ENCODE peak calls at places on chromosomes 16 and 17, in four cellular contexts. J, Z, R and P are unnamed samples.

GRCh38 chr17:80586464-80587228 is 42.0 kb downstream of the RPTOR start:
- DNase-seq in Z (no peak), R (no peak), J (no peak), P (no peak)

GRCh38 chr16:12801511-12802042 is 2.1 kb downstream of the CPPED1 start:
- DNase-seq in R (no peak), J (no peak), Z (no peak), P (peak; percentile 68)

GRCh38 chr16:85412911-85413520 is 200.1 kb upstream of the GSE1 start:
- DNase-seq in Z (no peak), R (peak; percentile 37), J (no peak), P (no peak)

GRCh38 chr16:56657555-56658430 is at the start of gene MT1F:
- DNase-seq in J (peak; percentile 87), R (peak; percentile 97), Z (peak; percentile 36), P (peak; percentile 25)

GRCh38 chr17:4663711-4664110 is 22.2 kb upstream of the ALOX15 start:
- DNase-seq in J (no peak), R (no peak), Z (no peak), P (no peak)

GRCh38 chr16:57091200-57091989 is 988 bp upstream of the CPNE2 start:
- DNase-seq in R (peak; percentile 68), J (no peak), Z (no peak), P (no peak)

GRCh38 chr16:82671743-82672142 is 45.0 kb downstream of the CDH13 start:
- DNase-seq in R (no peak), Z (no peak), J (peak; percentile 55), P (no peak)

GRCh38 chr17:61053469-61053868 is 346.2 kb upstream of the TBX2 start:
- DNase-seq in Z (no peak), J (no peak), R (no peak), P (no peak)

GRCh38 chr16:29756654-29757053 is 10.9 kb upstream of the C16orf54 start:
- DNase-seq in Z (no peak), J (no peak), R (no peak), P (no peak)

GRCh38 chr17:4232168-4232813 is 31.5 kb downstream of the ANKFY1 start:
- DNase-seq in R (no peak), Z (no peak), J (no peak), P (no peak)

GRCh38 chr16:15739940-15740339 is 89.9 kb downstream of the NDE1 start:
- DNase-seq in R (no peak), J (no peak), Z (no peak), P (no peak)

GRCh38 chr17:57215317-57215716 is 41.0 kb upstream of the MSI2 start:
- DNase-seq in R (no peak), Z (no peak), J (no peak), P (no peak)

GRCh38 chr16:11139624-11140375 is 116.2 kb downstream of the SOCS1 start:
- DNase-seq in J (no peak), R (no peak), Z (no peak), P (no peak)

GRCh38 chr16:68377667-68378420 is 67.0 kb downstream of the PRMT7 start:
- DNase-seq in R (peak; percentile 25), J (no peak), Z (no peak), P (no peak)

GRCh38 chr16:14364386-14365199 is 265.5 kb downstream of the PARN start:
- DNase-seq in R (no peak), Z (no peak), J (no peak), P (no peak)

GRCh38 chr17:39668141-39668924 is at the start of gene PNMT:
- DNase-seq in R (peak; percentile 80), J (peak; percentile 87), Z (peak; percentile 70), P (peak; percentile 69)

GRCh38 chr16:85657267-85657650 is 31.5 kb downstream of the GINS2 start:
- DNase-seq in R (peak; percentile 45), J (no peak), Z (no peak), P (no peak)

GRCh38 chr16:76108460-76108859 is 168.7 kb upstream of the CNTNAP4 start:
- DNase-seq in J (no peak), R (no peak), Z (no peak), P (no peak)

GRCh38 chr17:60361889-60362288 is 30.0 kb downstream of the USP32 start:
- DNase-seq in J (no peak), R (no peak), Z (no peak), P (no peak)

GRCh38 chr17:14352139-14352538 is 51.3 kb downstream of the HS3ST3B1 start:
- DNase-seq in R (no peak), J (no peak), Z (no peak), P (no peak)

GRCh38 chr16:11575223-11575589 is 11.5 kb downstream of the LITAF start:
- DNase-seq in R (no peak), Z (no peak), J (no peak), P (no peak)

GRCh38 chr17:65531508-65532431 is 29.7 kb downstream of the AXIN2 start:
- DNase-seq in Z (no peak), R (no peak), J (no peak), P (no peak)

GRCh38 chr16:74922150-74923138 is 62.5 kb downstream of the WDR59 start:
- DNase-seq in R (no peak), J (no peak), Z (no peak), P (no peak)

GRCh38 chr16:74921051-74921450 is 63.9 kb downstream of the WDR59 start:
- DNase-seq in J (no peak), R (no peak), Z (no peak), P (no peak)

GRCh38 chr16:74926832-74927231 is 58.1 kb downstream of the WDR59 start:
- DNase-seq in R (no peak), J (no peak), Z (no peak), P (no peak)

GRCh38 chr16:74929636-74930035 is 55.3 kb downstream of the WDR59 start:
- DNase-seq in Z (no peak), J (no peak), R (no peak), P (no peak)

GRCh38 chr16:74923766-74924460 is 61.0 kb downstream of the WDR59 start:
- DNase-seq in R (no peak), Z (no peak), J (no peak), P (no peak)
- H3K36me3 ChIP-seq in R (peaks cover 12% of the 10 kb centered on the region), Z (no peaks in the 10 kb centered on the region), J (no peaks in the 10 kb centered on the region), P (peaks cover 5% of the 10 kb centered on the region)

GRCh38 chr17:58357312-58358297 is 5.6 kb upstream of the SUPT4H1 start:
- DNase-seq in J (no peak), R (no peak), Z (no peak), P (no peak)
- H3K36me3 ChIP-seq in J (no peaks in the 10 kb centered on the region), R (no peaks in the 10 kb centered on the region), Z (no peaks in the 10 kb centered on the region), P (no peaks in the 10 kb centered on the region)

GRCh38 chr17:1883536-1883935 is 53.7 kb downstream of the RPA1 start:
- DNase-seq in R (no peak), J (no peak), Z (no peak), P (no peak)
- H3K36me3 ChIP-seq in R (peaks cover 14% of the 10 kb centered on the region), J (peaks cover 56% of the 10 kb centered on the region), Z (peaks cover 13% of the 10 kb centered on the region), P (peaks cover 33% of the 10 kb centered on the region)

DNA sequence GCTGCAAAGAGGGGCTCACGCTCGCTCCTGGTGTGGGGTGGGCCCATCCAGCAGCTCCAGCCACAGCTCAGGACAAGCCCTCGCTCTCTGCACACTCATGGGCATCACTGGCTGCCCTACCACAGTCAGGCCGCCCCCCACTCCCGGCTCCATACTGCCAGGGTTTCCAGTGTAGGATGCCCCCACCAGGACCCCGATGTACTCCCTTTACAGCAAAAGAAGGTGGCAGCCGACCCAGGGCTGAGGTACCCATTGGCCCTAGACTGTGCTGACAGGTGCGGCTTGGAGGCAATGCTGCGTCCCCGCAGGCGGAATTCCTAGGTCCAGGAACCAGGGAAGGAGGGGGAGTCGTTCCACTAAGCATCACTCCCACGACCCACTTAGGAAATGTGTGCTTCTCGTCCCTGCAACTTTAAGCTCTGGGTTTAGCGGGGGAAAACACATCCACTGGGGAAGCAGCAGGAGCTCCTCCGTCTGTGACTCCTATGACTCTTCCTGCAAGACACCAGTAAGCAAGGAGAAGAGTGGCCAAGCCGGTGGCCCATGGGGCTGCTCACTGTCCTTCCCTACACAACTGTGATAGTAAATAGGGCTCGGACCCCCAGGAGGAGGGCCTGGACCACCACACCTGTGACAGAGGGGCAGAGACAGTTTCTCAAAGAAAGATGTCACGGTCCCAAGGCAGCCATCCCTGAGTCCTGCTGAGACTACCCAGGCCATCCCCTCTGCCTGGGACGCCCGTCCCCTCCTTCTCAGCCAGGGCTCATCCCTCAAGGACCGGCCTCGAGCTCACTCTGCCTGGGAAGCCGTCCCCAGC is 13.1 kb downstream of the CORO7 start:
- DNase-seq in Z (no peak), J (peak; percentile 20), R (no peak), P (no peak)
- H3K36me3 ChIP-seq in Z (peaks cover 8% of the 10 kb centered on the region), J (peaks cover 9% of the 10 kb centered on the region), R (no peaks in the 10 kb centered on the region), P (peaks cover 37% of the 10 kb centered on the region)

GRCh38 chr17:82909322-82909904 is 69.6 kb upstream of the ZNF750 start:
- DNase-seq in R (peak; percentile 57), J (no peak), Z (no peak), P (no peak)
- H3K36me3 ChIP-seq in R (no peaks in the 10 kb centered on the region), J (no peaks in the 10 kb centered on the region), Z (no peaks in the 10 kb centered on the region), P (peaks cover 4% of the 10 kb centered on the region)

GRCh38 chr16:27550582-27550920 is 607 bp downstream of the KATNIP start:
- DNase-seq in J (peak; percentile 57), R (no peak), Z (no peak), P (no peak)

GRCh38 chr16:27549857-27550581 is at the start of the genes GTF3C1 and KATNIP:
- DNase-seq in J (peak; percentile 100), Z (peak; percentile 99), R (peak; percentile 100), P (peak; percentile 99)

GRCh38 chr16:27547851-27548250 is 1.9 kb downstream of the GTF3C1 start:
- DNase-seq in R (no peak), J (no peak), Z (no peak), P (no peak)

GRCh38 chr16:27549607-27549856 is 181 bp downstream of the GTF3C1 start:
- DNase-seq in Z (no peak), R (no peak), J (no peak), P (no peak)

GRCh38 chr16:27551046-27551445 is 1.1 kb downstream of the KATNIP start:
- DNase-seq in R (no peak), J (no peak), Z (no peak), P (no peak)
- H3K36me3 ChIP-seq in R (no peaks in the 10 kb centered on the region), J (no peaks in the 10 kb centered on the region), Z (no peaks in the 10 kb centered on the region), P (no peaks in the 10 kb centered on the region)

DNA sequence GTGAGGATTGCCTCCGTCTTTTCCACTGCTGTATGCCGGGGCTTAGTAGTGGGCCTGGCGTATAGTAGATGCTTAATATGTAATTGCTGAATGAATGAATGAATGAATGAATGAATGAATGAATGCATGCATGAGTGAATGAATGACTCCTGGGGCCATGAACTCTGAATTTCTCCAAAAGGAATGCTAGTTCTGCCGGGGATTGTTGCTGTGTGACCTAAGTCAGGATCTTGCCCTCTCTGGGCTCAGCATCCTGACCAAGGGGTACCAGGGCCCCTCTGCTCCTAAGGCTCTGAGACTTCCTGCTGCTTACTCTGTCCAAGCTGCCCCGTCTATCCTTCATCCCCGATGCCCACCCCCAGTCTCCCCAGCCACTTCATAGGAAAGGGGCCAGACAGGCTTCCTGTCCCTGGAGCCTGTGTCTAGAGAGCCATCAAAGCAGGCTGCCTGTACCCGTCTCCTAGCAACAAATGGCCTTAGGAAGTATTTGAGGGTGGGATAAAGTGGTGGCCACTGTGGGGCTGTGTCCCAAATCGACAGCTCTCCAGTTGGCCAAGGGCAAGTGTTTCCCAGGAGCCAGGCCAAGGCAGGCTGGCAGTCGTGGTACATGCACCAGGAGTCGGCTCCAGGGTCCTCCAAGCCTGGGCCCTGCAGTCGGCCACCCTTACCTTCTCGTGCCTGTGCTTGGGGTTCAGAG is 11.6 kb upstream of the MPRIP start:
- DNase-seq in Z (no peak), R (peak; percentile 42), J (no peak), P (no peak)
- H3K36me3 ChIP-seq in Z (no peaks in the 10 kb centered on the region), R (no peaks in the 10 kb centered on the region), J (no peaks in the 10 kb centered on the region), P (no peaks in the 10 kb centered on the region)

GRCh38 chr17:42130310-42130936 is 7.8 kb downstream of the HSPB9 start:
- DNase-seq in J (no peak), Z (no peak), R (no peak), P (no peak)
- H3K36me3 ChIP-seq in J (peaks cover 17% of the 10 kb centered on the region), Z (peaks cover 7% of the 10 kb centered on the region), R (no peaks in the 10 kb centered on the region), P (peaks cover 32% of the 10 kb centered on the region)

GRCh38 chr17:79085921-79086551 is 11.4 kb downstream of the ENGASE start:
- DNase-seq in Z (no peak), R (no peak), J (no peak), P (no peak)
- H3K36me3 ChIP-seq in Z (no peaks in the 10 kb centered on the region), R (peaks cover 3% of the 10 kb centered on the region), J (no peaks in the 10 kb centered on the region), P (peaks cover 10% of the 10 kb centered on the region)